ENCODE peak calls at places on chromosomes 2 and 18, in seven cellular contexts. K, Y, I, L, D, G and Z are unnamed samples. For H3K27me3, the result is how much of the 10 kb centered on the place peaks cover.

GRCh38 chr18:77181950-77182707 is 49.5 kb upstream of the MBP start:
- DNase-seq in G (no peak), D (no peak), L (no peak), I (no peak), Y (no peak), K (no peak), Z (no peak)

GRCh38 chr2:202815548-202816420 is 55.8 kb downstream of the ICA1L start:
- DNase-seq in K (no peak), D (no peak), L (no peak), I (no peak), G (no peak), Y (no peak), Z (no peak)

GRCh38 chr18:50080932-50081560 is 113.9 kb downstream of the MYO5B start:
- DNase-seq in D (peak), L (no peak), Y (no peak), I (no peak), K (no peak), G (no peak), Z (no peak)

GRCh38 chr2:156110890-156111289 is 221.6 kb downstream of the NR4A2 start:
- DNase-seq in D (peak), L (peak), Y (peak), K (no peak), I (no peak), G (no peak), Z (peak)

GRCh38 chr2:235598026-235598425 is 104.2 kb downstream of the AGAP1 start:
- DNase-seq in Y (no peak), L (no peak), K (no peak), G (peak), D (no peak), I (no peak), Z (no peak)

GRCh38 chr2:138752231-138752956 is 27.8 kb downstream of the NXPH2 start:
- DNase-seq in I (no peak), L (no peak), K (no peak), D (peak), Y (no peak), G (no peak), Z (no peak)

GRCh38 chr2:112881217-112882000 is 29.6 kb upstream of the IL37 start:
- DNase-seq in K (no peak), Y (no peak), G (peak), L (no peak), D (peak), I (peak), Z (peak)

GRCh38 chr2:232436381-232437129 is 19.4 kb upstream of the ALPI start:
- DNase-seq in D (no peak), L (peak), G (peak), I (no peak), Y (no peak), K (no peak), Z (no peak)

GRCh38 chr2:189096769-189097447 is 82.7 kb downstream of the COL5A2 start:
- DNase-seq in I (no peak), Y (no peak), L (no peak), G (no peak), D (peak), K (no peak), Z (no peak)

GRCh38 chr2:201127570-201127969 is 11.6 kb downstream of the CFLAR start:
- DNase-seq in I (no peak), K (no peak), Y (no peak), L (no peak), D (no peak), G (no peak), Z (no peak)

GRCh38 chr2:36123995-36124394 is 231.6 kb upstream of the CRIM1 start:
- DNase-seq in L (no peak), Y (no peak), G (no peak), K (no peak), D (no peak), I (no peak), Z (no peak)

GRCh38 chr2:196959750-196960392 is 33.4 kb upstream of the PGAP1 start:
- DNase-seq in I (no peak), Y (no peak), D (no peak), K (no peak), L (no peak), G (no peak), Z (no peak)

GRCh38 chr18:8406486-8407250 is 202.6 kb upstream of the RAB12 start:
- DNase-seq in K (no peak), D (no peak), I (no peak), L (no peak), Y (no peak), G (no peak), Z (no peak)

GRCh38 chr2:174664084-174664759 is 66.6 kb upstream of the WIPF1 start:
- DNase-seq in G (no peak), Y (no peak), D (no peak), I (no peak), K (peak), L (no peak), Z (no peak)

GRCh38 chr2:60888853-60889252 is 7.5 kb downstream of the REL start:
- DNase-seq in I (no peak), G (no peak), L (no peak), K (no peak), D (no peak), Y (no peak), Z (no peak)

GRCh38 chr18:36315736-36316135 is 18.2 kb downstream of the FHOD3 start:
- DNase-seq in G (no peak), L (no peak), D (no peak), I (no peak), K (no peak), Y (no peak), Z (no peak)

GRCh38 chr2:10591207-10591606 is 98.6 kb downstream of the NOL10 start:
- DNase-seq in K (no peak), Y (no peak), L (no peak), G (no peak), I (no peak), D (no peak), Z (peak)

GRCh38 chr18:79681484-79682387 is 2.1 kb downstream of the CTDP1 start:
- DNase-seq in K (no peak), Y (no peak), L (no peak), I (no peak), D (no peak), G (peak), Z (peak)

GRCh38 chr18:44781890-44782289 is 101.2 kb downstream of the SETBP1 start:
- DNase-seq in D (no peak), Y (no peak), G (no peak), K (no peak), I (no peak), L (no peak), Z (no peak)

GRCh38 chr2:98148968-98149697 is 62.2 kb downstream of the VWA3B start:
- DNase-seq in D (peak), L (no peak), K (no peak), Y (no peak), G (no peak), I (no peak), Z (no peak)

GRCh38 chr18:35290070-35290735 is at the start of gene ZSCAN30:
- DNase-seq in Y (peak), L (peak), G (peak), D (peak), I (peak), K (peak), Z (peak)

GRCh38 chr2:140286377-140286776 is 1506.2 kb upstream of the NXPH2 start:
- DNase-seq in I (no peak), K (no peak), L (no peak), D (no peak), Y (no peak), G (no peak), Z (no peak)

GRCh38 chr2:193847140-193847539 is 1652.4 kb upstream of the TMEFF2 start:
- DNase-seq in I (no peak), K (no peak), D (no peak), L (no peak), G (no peak), Y (no peak), Z (no peak)

GRCh38 chr2:72156872-72157271 is 9.2 kb upstream of the CYP26B1 start:
- DNase-seq in I (no peak), Y (no peak), K (no peak), G (no peak), D (no peak), L (no peak), Z (no peak)

GRCh38 chr18:36809590-36810381 is 19.0 kb downstream of the TPGS2 start:
- DNase-seq in D (peak), G (no peak), K (peak), I (peak), L (peak), Y (peak), Z (peak)

GRCh38 chr18:48194787-48195186 is 214.4 kb downstream of the ZBTB7C start:
- DNase-seq in I (no peak), K (no peak), L (no peak), G (no peak), Y (no peak), D (no peak), Z (no peak)

GRCh38 chr2:23498941-23499340 is 114.0 kb downstream of the KLHL29 start:
- DNase-seq in I (no peak), L (no peak), K (no peak), Y (no peak), G (no peak), D (no peak), Z (no peak)

GRCh38 chr2:7925506-7925905 is 756.4 kb upstream of the ID2 start:
- DNase-seq in G (no peak), D (no peak), Y (no peak), K (no peak), L (no peak), I (no peak), Z (no peak)

GRCh38 chr2:111250448-111251030 is 129.8 kb downstream of the BCL2L11 start:
- DNase-seq in D (no peak), Y (no peak), K (no peak), G (no peak), L (no peak), I (no peak), Z (no peak)

GRCh38 chr18:58528011-58528367 is 100.9 kb downstream of the ALPK2 start:
- DNase-seq in K (no peak), Y (no peak), G (no peak), D (no peak), I (no peak), L (no peak), Z (no peak)

GRCh38 chr18:75533954-75534353 is 106.5 kb upstream of the SMIM21 start:
- DNase-seq in G (no peak), I (no peak), K (no peak), Y (no peak), L (no peak), D (no peak), Z (no peak)

GRCh38 chr18:74315464-74316256 is at the start of gene C18orf63:
- DNase-seq in I (no peak), L (no peak), D (no peak), K (no peak), G (no peak), Y (no peak), Z (no peak)

GRCh38 chr18:8402237-8402636 is 207.0 kb upstream of the RAB12 start:
- DNase-seq in L (no peak), K (no peak), D (no peak), I (no peak), G (no peak), Y (no peak), Z (no peak)

GRCh38 chr2:167240671-167241070 is 352.4 kb downstream of the XIRP2 start:
- DNase-seq in D (no peak), I (no peak), Y (no peak), G (no peak), L (no peak), K (no peak), Z (no peak)

GRCh38 chr18:13621446-13621849 is 104.9 kb downstream of the FAM210A start:
- DNase-seq in Y (no peak), D (no peak), G (peak), I (no peak), K (no peak), L (no peak), Z (no peak)

GRCh38 chr18:66874812-66875474 is 271.1 kb upstream of the CDH19 start:
- DNase-seq in D (no peak), I (no peak), L (no peak), K (no peak), G (no peak), Y (no peak), Z (no peak)

GRCh38 chr2:8692783-8693768 is 11.2 kb downstream of the ID2 start:
- DNase-seq in G (no peak), L (peak), I (no peak), D (no peak), Y (peak), K (no peak), Z (no peak)

GRCh38 chr18:55997156-55997561 is 409.2 kb upstream of the TCF4 start:
- DNase-seq in Y (no peak), I (no peak), G (no peak), K (no peak), D (no peak), L (no peak), Z (no peak)

GRCh38 chr2:60719331-60719730 is 36.7 kb upstream of the PAPOLG start:
- DNase-seq in L (no peak), I (no peak), Y (no peak), G (no peak), D (no peak), K (no peak), Z (no peak)

GRCh38 chr18:12251311-12251710 is 2.9 kb upstream of the CIDEA start:
- DNase-seq in L (no peak), G (peak), I (no peak), Y (no peak), D (no peak), K (no peak), Z (no peak)

GRCh38 chr18:12254137-12254819 is at the start of gene CIDEA:
- DNase-seq in G (peak), D (no peak), Y (no peak), K (no peak), I (no peak), L (no peak), Z (no peak)

GRCh38 chr18:12253027-12253426 is 1.1 kb upstream of the CIDEA start:
- DNase-seq in I (no peak), K (no peak), Y (no peak), G (peak), L (no peak), D (no peak), Z (no peak)

GRCh38 chr18:12253517-12254136 is 534 bp upstream of the CIDEA start:
- DNase-seq in I (no peak), D (no peak), Y (no peak), G (peak), L (no peak), K (no peak), Z (no peak)

GRCh38 chr18:12252061-12252460 is 2.1 kb upstream of the CIDEA start:
- DNase-seq in D (no peak), G (no peak), Y (no peak), L (no peak), I (no peak), K (no peak), Z (no peak)
- H3K27me3 ChIP-seq in D (under half), G (under half), Y (under half), L (half or more), I (under half), K (under half), Z (half or more)

GRCh38 chr2:169129703-169130243 is 60.4 kb downstream of the DHRS9 start:
- DNase-seq in Y (no peak), K (no peak), G (no peak), L (no peak), D (no peak), I (no peak), Z (no peak)
- TF ChIP-seq POLR2AphosphoS5 in Y (no peak), K (no peak), G (no peak), L (no peak), D (no peak), I (no peak), Z (no peak)

GRCh38 chr18:46899274-46899948 is 17.9 kb downstream of the PIAS2 start:
- DNase-seq in Y (no peak), L (no peak), G (no peak), D (no peak), I (no peak), K (no peak), Z (no peak)
- H3K4me3 ChIP-seq in Y (no peak), L (no peak), G (no peak), D (no peak), I (peak), K (no peak), Z (no peak)

GRCh38 chr2:28390857-28391563 is 1.6 kb upstream of the FOSL2 start:
- DNase-seq in Y (peak), K (peak), D (no peak), G (peak), I (no peak), L (peak), Z (peak)
- H3K27me3 ChIP-seq in Y (under half), K (under half), D (under half), G (under half), I (under half), L (under half), Z (under half)